ENCODE peak calls at places on chromosomes 2 and 18, in five cellular contexts. F is adrenal gland; N is CD4-positive, CD25-positive, alpha-beta regulatory T cell; V is left lung; D is pancreas. E is an unnamed sample. For H3K9me3 and H3K4me1, the result is how much of the 10 kb centered on the place peaks cover.

GRCh38 chr18:57951999-57952774 is 91.8 kb upstream of the NEDD4L start:
- DNase-seq in F (no peak), N (no peak), V (peak), D (no peak), E (no peak)

GRCh38 chr2:129734343-129735034 is 245.0 kb upstream of the RAB6C start:
- DNase-seq in F (no peak), N (no peak), V (no peak), D (no peak), E (no peak)

GRCh38 chr2:18552351-18553077 is 7.9 kb downstream of the RDH14 start:
- DNase-seq in F (no peak), N (no peak), V (no peak), D (no peak), E (no peak)

GRCh38 chr2:61426267-61426897 is 44.5 kb downstream of the USP34 start:
- DNase-seq in F (no peak), N (peak), V (peak), D (peak), E (peak)

GRCh38 chr2:216944733-216945132 is 84.9 kb upstream of the TNP1 start:
- DNase-seq in F (no peak), N (no peak), V (no peak), D (no peak), E (no peak)

GRCh38 chr2:37564356-37564755 is 107.1 kb downstream of the CDC42EP3 start:
- DNase-seq in F (no peak), N (no peak), V (no peak), D (no peak), E (no peak)

GRCh38 chr2:120786559-120786960 is 50.9 kb downstream of the GLI2 start:
- DNase-seq in F (no peak), N (no peak), V (no peak), D (no peak), E (no peak)

GRCh38 chr18:56000041-56000440 is 412.0 kb upstream of the TCF4 start:
- DNase-seq in F (no peak), N (no peak), V (no peak), D (no peak), E (no peak)

GRCh38 chr2:54512663-54513363 is 56.7 kb downstream of the SPTBN1 start:
- DNase-seq in F (no peak), N (no peak), V (no peak), D (no peak), E (no peak)

GRCh38 chr2:159683804-159684203 is 28.5 kb upstream of the MARCHF7 start:
- DNase-seq in F (no peak), N (no peak), V (no peak), D (no peak), E (no peak)

GRCh38 chr2:83602753-83603152 is 856.3 kb downstream of the SUCLG1 start:
- DNase-seq in F (no peak), N (no peak), V (no peak), D (no peak), E (no peak)

GRCh38 chr2:85243101-85244072 is 84.4 kb downstream of the TGOLN2 start:
- DNase-seq in F (peak), N (no peak), V (no peak), D (peak), E (no peak)

GRCh38 chr18:75221902-75222301 is 11.3 kb downstream of the TSHZ1 start:
- DNase-seq in F (no peak), N (no peak), V (no peak), D (no peak), E (no peak)

GRCh38 chr2:67465623-67466022 is 68.5 kb downstream of the ETAA1 start:
- DNase-seq in F (no peak), N (no peak), V (no peak), D (no peak), E (no peak)

GRCh38 chr18:63591725-63592124 is 4.6 kb downstream of the SERPINB13 start:
- DNase-seq in F (no peak), N (no peak), V (no peak), D (no peak), E (no peak)

GRCh38 chr2:112542974-112543760 is 902 bp downstream of the POLR1B start:
- DNase-seq in F (no peak), N (peak), V (no peak), D (no peak), E (no peak)

GRCh38 chr2:8312861-8313768 is 368.7 kb upstream of the ID2 start:
- DNase-seq in F (no peak), N (no peak), V (no peak), D (no peak), E (no peak)

GRCh38 chr2:54673501-54673998 is 49.9 kb upstream of the EML6 start:
- DNase-seq in F (peak), N (no peak), V (peak), D (peak), E (no peak)

GRCh38 chr18:69435000-69435399 is 34.3 kb downstream of the DOK6 start:
- DNase-seq in F (no peak), N (no peak), V (no peak), D (no peak), E (no peak)

GRCh38 chr18:64110692-64111480 is 38.0 kb downstream of the LINC00305 start:
- DNase-seq in F (no peak), N (no peak), V (no peak), D (no peak), E (no peak)

GRCh38 chr18:35458677-35459441 is 38.9 kb downstream of the INO80C start:
- DNase-seq in F (peak), N (no peak), V (peak), D (peak), E (no peak)

GRCh38 chr18:35456181-35456850 is 41.4 kb downstream of the INO80C start:
- DNase-seq in F (peak), N (no peak), V (no peak), D (no peak), E (no peak)

GRCh38 chr18:35454803-35455202 is 43.0 kb downstream of the INO80C start:
- DNase-seq in F (no peak), N (no peak), V (no peak), D (no peak), E (no peak)

GRCh38 chr18:35458271-35458670 is 39.5 kb downstream of the INO80C start:
- DNase-seq in F (no peak), N (no peak), V (no peak), D (no peak), E (no peak)

DNA sequence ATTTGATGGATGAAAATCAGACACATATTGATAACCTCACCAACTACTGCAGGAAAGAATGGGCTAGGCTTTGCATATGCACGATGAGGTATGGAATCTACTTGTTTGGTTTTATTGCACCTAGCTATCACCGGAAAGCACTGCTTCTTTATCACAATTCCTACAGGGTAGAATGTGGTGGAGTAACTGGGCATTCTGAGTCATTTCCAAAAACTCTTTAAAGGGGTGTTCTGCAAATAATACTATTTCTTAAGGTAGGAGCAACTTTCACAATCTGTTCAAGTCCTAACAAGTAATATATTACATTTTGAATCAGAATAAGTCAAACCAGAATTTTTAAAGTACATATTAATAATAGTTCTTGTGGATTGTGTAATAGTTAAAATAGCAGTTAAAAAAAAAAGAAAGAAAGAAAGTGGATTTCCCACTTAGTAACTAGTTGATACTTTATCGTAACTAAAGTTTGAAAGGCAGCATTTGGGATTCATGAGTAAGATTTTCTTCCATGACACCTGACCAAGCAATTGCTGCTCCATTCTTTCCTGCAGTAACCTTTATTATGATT is 40.5 kb downstream of the INO80C start:
- DNase-seq in F (no peak), N (no peak), V (no peak), D (no peak), E (no peak)
- H3K27ac ChIP-seq in F (no peak), N (no peak), V (peak), D (no peak), E (no peak)

DNA sequence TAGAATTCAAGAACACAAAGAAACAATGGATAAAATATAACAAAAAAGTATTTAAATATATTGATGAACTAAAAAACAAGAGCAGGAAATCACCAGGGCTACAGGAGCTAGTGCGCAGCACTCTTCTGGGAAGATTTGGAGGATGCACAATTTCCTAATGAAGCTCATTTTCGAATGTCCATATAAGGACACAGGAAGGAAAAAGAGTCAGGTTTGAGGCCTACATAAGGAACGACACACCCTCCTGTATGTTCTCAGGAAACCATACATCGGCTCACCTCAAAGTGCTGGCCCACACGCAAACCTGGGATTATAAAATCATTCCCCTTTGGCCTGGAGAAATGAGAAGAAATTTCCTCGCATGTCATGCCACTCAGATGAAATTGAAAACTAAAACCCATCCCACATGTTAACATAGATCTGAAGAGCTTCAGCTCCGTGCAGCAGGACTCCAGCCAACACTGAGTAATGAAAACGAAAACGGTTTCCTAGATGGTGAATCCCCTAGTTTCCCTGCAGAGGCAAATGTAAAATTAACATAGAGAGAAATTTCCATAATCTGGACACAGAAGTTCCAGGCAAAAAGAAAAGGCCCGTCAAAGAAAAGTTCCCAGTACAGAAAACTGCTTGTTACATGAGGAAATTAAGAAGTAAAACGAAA is 825.8 kb downstream of the SOCS6 start:
- DNase-seq in F (no peak), N (no peak), V (no peak), D (no peak), E (no peak)
- H3K9me3 ChIP-seq in F (under half), N (under half), V (under half), D (under half), E (under half)

GRCh38 chr2:144237108-144237507 is 282.8 kb downstream of the ZEB2 start:
- DNase-seq in F (no peak), N (no peak), V (no peak), D (no peak), E (no peak)

GRCh38 chr2:144230452-144231085 is 289.4 kb downstream of the ZEB2 start:
- DNase-seq in F (no peak), N (no peak), V (no peak), D (no peak), E (no peak)

GRCh38 chr2:144230057-144230451 is 289.9 kb downstream of the ZEB2 start:
- DNase-seq in F (no peak), N (no peak), V (no peak), D (no peak), E (no peak)

GRCh38 chr2:144234115-144234772 is 285.7 kb downstream of the ZEB2 start:
- DNase-seq in F (no peak), N (no peak), V (no peak), D (no peak), E (no peak)

GRCh38 chr2:144233226-144234114 is 286.4 kb downstream of the ZEB2 start:
- DNase-seq in F (no peak), N (no peak), V (no peak), D (no peak), E (no peak)
- H3K4me1 ChIP-seq in F (under half), N (under half), V (under half), D (under half), E (under half)

DNA sequence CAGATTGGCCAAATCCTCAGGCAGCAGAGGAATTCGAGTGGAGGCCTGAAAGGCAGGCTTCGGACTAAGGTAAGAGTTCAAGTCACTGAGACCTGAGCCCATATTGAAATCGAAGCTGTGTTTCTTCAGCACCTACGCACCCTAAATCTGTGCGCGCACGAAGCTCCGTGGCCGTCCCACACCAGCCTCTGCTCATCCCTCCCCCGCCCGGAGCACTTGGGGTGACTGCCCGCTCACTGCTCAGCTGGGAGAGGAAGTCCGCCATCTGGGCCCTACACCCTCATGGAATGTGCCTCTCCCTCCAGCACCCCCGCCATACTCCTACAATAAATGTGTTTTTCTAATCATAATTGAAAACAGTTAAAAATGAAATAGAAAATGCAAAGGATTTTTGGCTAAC is 734.5 kb downstream of the GALR1 start:
- DNase-seq in F (no peak), N (no peak), V (no peak), D (no peak), E (no peak)
- H3K27ac ChIP-seq in F (no peak), N (no peak), V (no peak), D (no peak), E (no peak)

DNA sequence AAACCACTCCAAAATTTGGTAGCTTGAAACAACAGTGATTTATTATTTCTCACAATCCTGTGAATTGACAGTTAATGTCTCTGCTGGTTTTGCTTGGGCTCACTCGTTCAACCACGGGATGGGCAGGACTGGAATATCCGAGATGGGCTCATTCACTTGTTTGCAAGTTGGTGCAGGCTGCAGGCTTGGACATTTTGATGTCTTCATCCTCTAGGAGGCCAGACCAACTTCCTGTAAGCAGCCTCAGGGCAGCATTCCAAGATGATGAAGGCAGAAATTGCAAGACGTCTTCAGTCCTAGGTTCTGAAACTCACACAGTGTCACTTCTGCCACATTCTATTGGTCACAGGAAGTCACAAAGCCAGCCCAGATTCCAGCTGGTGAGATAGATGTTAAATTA is 47.1 kb downstream of the GPR39 start:
- DNase-seq in F (no peak), N (no peak), V (no peak), D (no peak), E (no peak)
- H3K9me3 ChIP-seq in F (under half), N (under half), V (under half), D (under half), E (under half)